ENCODE peak calls at places on chromosome 10, in four cellular contexts. J is NCI-H1092 treated with DMSO at 0.1 percent for 48 hours; Y is naive thymus-derived CD8-positive, alpha-beta T cell; U is stimulated activated CD8-positive, alpha-beta memory T cell treated with anti-CD3 and anti-CD28 coated beads, Interleukin-4, amount 100 ng/mL, for 1 hour. N is an unnamed sample.

GRCh38 chr10:77195101-77195500 is 442.5 kb downstream of the KCNMA1 start:
- DNase-seq in Y (no peak), U (no peak), J (no peak), N (no peak)

GRCh38 chr10:119248681-119249080 is 41.3 kb downstream of the GRK5 start:
- DNase-seq in U (no peak), J (no peak), Y (no peak), N (no peak)

GRCh38 chr10:105243381-105243780 is 602.3 kb downstream of the SORCS3 start:
- DNase-seq in Y (no peak), J (no peak), U (no peak), N (no peak)

GRCh38 chr10:86377797-86378146 is 11.2 kb upstream of the GRID1 start:
- DNase-seq in U (no peak), Y (no peak), J (no peak), N (peak)

GRCh38 chr10:107727762-107728317 is 563.3 kb upstream of the SORCS1 start:
- DNase-seq in U (no peak), Y (no peak), J (no peak), N (no peak)

GRCh38 chr10:68251146-68251545 is 19.2 kb upstream of the ATOH7 start:
- DNase-seq in J (no peak), U (no peak), Y (no peak), N (no peak)

GRCh38 chr10:79215531-79215930 is 131.7 kb upstream of the PPIF start:
- DNase-seq in Y (no peak), J (no peak), U (no peak), N (no peak)

GRCh38 chr10:788796-789748 is 99.6 kb upstream of the DIP2C start:
- DNase-seq in Y (no peak), U (no peak), J (peak), N (peak)

GRCh38 chr10:6601224-6601805 is 21.2 kb upstream of the PRKCQ start:
- DNase-seq in J (no peak), U (no peak), Y (peak), N (no peak)

N was measured in nephron progenitor cell.